ENCODE peak calls at places on chromosomes 7 and 10, in six cellular contexts. G is kidney epithelial cell; A is right lobe of liver; I is heart right ventricle; D is CD8-positive, alpha-beta T cell; P is neural progenitor cell. W is an unnamed sample.

GRCh38 chr10:131767716-131768115 is 133.1 kb upstream of the PPP2R2D start:
- DNase-seq in G (no peak), A (no peak), I (no peak), D (no peak), P (no peak), W (no peak)

GRCh38 chr10:125839176-125839575 is 15.8 kb downstream of the BCCIP start:
- DNase-seq in G (no peak), A (no peak), I (no peak), D (no peak), P (no peak), W (no peak)

GRCh38 chr10:82310839-82311238 is 435.8 kb downstream of the NRG3 start:
- DNase-seq in G (no peak), A (no peak), I (no peak), D (no peak), P (no peak), W (no peak)

GRCh38 chr10:68043030-68043429 is 32.1 kb downstream of the HERC4 start:
- DNase-seq in G (no peak), A (no peak), I (no peak), D (no peak), P (no peak), W (peak; percentile 10)

GRCh38 chr7:92643821-92644220 is 53.6 kb upstream of the FAM133B start:
- DNase-seq in G (no peak), A (no peak), I (no peak), D (no peak), P (no peak), W (no peak)

GRCh38 chr7:22765609-22766008 is 38.6 kb downstream of the IL6 start:
- DNase-seq in G (no peak), A (no peak), I (no peak), D (no peak), P (no peak), W (no peak)

GRCh38 chr10:43861966-43862751 is 213.5 kb upstream of the ZNF32 start:
- DNase-seq in G (no peak), A (peak; percentile 64), I (no peak), D (no peak), P (no peak), W (peak; percentile 74)

GRCh38 chr10:29067161-29067560 is 221.7 kb upstream of the LYZL1 start:
- DNase-seq in G (no peak), A (no peak), I (no peak), D (no peak), P (no peak), W (no peak)

GRCh38 chr10:79425074-79425532 is 20.3 kb downstream of the ZCCHC24 start:
- DNase-seq in G (no peak), A (peak; percentile 67), I (peak; percentile 10), D (no peak), P (no peak), W (no peak)

GRCh38 chr7:88635149-88635548 is 124.4 kb upstream of the ZNF804B start:
- DNase-seq in G (no peak), A (no peak), I (no peak), D (no peak), P (peak; percentile 73), W (no peak)

DNA sequence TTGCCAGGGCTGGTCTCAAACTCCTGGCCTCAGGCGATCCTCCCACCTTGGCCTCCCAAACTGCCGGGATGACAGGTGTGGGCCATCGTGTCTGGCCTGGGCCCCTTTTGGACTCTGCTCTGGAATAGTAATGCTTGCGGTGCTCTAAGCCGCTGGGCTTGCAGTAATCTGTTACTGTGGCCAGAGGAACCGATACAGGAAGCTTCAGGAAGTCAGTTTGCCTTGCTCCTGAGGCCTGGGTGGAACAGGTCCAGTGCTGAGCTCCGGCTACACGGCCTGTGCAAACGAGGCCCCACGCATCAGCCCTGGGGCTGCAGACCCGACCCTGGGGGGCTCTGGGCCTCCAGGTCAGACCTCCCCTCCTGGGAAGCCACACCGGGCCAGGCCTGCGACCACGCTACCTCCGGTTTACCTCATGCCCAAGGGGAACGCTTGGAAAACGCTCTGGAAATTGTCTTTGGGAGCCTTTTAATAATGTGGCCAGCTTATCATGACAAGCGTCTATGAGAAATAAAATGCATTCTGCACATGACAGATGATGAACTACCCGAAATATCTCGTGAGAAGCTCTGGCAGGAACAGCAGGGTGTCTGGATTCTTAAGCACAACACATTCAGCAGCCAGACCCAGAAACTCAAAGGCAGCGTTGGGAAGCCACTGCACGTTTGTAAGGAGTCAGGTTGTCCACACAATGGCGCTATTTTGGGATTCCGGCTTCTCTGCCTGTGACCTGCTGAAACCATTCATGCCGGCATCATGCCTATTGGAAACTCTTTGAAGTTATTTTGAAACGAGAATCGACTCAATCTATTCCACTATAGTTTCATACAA is 10.1 kb upstream of the ADAP1 start:
- DNase-seq in G (no peak), A (peak; percentile 24), I (peak; percentile 23), D (no peak), P (peak; percentile 82), W (no peak)
- TF ChIP-seq CTCF in G (no peak), A (no peak), I (peak; percentile 23), D (no peak), P (peak; percentile 55), W (no peak)

GRCh38 chr10:110724937-110725336 is 80.8 kb downstream of the RBM20 start:
- DNase-seq in G (no peak), A (no peak), I (no peak), D (no peak), P (no peak), W (no peak)

GRCh38 chr10:110724116-110724701 is 80.1 kb downstream of the RBM20 start:
- DNase-seq in G (no peak), A (no peak), I (no peak), D (no peak), P (no peak), W (no peak)

GRCh38 chr10:110725809-110726641 is 81.9 kb downstream of the RBM20 start:
- DNase-seq in G (no peak), A (peak; percentile 29), I (peak; percentile 34), D (no peak), P (no peak), W (no peak)

GRCh38 chr10:110721406-110722038 is 77.4 kb downstream of the RBM20 start:
- DNase-seq in G (no peak), A (no peak), I (no peak), D (no peak), P (no peak), W (no peak)

GRCh38 chr10:110723224-110723891 is 79.2 kb downstream of the RBM20 start:
- DNase-seq in G (no peak), A (no peak), I (no peak), D (no peak), P (no peak), W (no peak)
- H3K4me3 ChIP-seq in G (no peak overlapping the region), A (no peak overlapping the region), I (no peak overlapping the region), D (no peak overlapping the region), P (no peak overlapping the region), W (no peak overlapping the region)

DNA sequence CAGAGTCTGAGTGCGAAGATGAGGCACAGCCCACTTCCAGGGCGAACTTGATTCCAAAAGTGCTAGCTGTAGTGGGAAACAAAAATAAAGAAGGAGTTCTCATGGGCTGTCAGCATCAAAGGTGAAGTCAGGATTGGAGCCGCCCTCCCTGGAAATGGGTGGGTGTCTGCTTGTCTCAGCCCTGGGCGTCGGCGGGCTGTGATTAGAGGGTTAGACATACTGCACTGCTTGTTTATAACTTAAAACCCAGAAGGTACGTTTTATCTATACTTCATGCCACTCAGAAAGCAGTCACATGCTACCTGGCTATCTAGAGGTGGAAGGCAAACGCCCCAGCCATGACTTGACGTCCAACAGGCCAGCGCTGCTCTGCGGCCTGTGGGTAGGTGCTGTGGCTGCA is 108.7 kb upstream of the NPS start:
- DNase-seq in G (no peak), A (no peak), I (no peak), D (no peak), P (no peak), W (no peak)
- H3K36me3 ChIP-seq in G (peaks cover 1% of the 10 kb centered on the region), A (peaks cover 6% of the 10 kb centered on the region), I (peaks cover 83% of the 10 kb centered on the region), D (no peaks in the 10 kb centered on the region), P (no peaks in the 10 kb centered on the region), W (peaks cover 16% of the 10 kb centered on the region)

GRCh38 chr7:142377567-142377966 is 119.7 kb upstream of the PRSS58 start:
- DNase-seq in G (no peak), A (no peak), I (no peak), D (no peak), P (no peak), W (no peak)

GRCh38 chr7:142376356-142376997 is 118.6 kb upstream of the PRSS58 start:
- DNase-seq in G (no peak), A (no peak), I (no peak), D (no peak), P (no peak), W (no peak)

GRCh38 chr7:142372727-142373126 is 114.9 kb upstream of the PRSS58 start:
- DNase-seq in G (no peak), A (no peak), I (no peak), D (no peak), P (no peak), W (no peak)

GRCh38 chr7:142379445-142379844 is 121.6 kb upstream of the PRSS58 start:
- DNase-seq in G (no peak), A (no peak), I (no peak), D (no peak), P (no peak), W (no peak)

GRCh38 chr7:142375710-142376313 is 118.0 kb upstream of the PRSS58 start:
- DNase-seq in G (peak; percentile 18), A (no peak), I (no peak), D (no peak), P (peak; percentile 59), W (no peak)
- TF ChIP-seq CTCF in G (peak; percentile 60), A (no peak), I (no peak), D (no peak), P (peak; percentile 48), W (peak; percentile 27)

GRCh38 chr10:62528441-62528840 is 154.3 kb downstream of the ZNF365 start:
- DNase-seq in G (no peak), A (no peak), I (no peak), D (no peak), P (no peak), W (no peak)

GRCh38 chr10:62527019-62527827 is 153.1 kb downstream of the ZNF365 start:
- DNase-seq in G (no peak), A (no peak), I (no peak), D (peak; percentile 55), P (no peak), W (no peak)
- H3K4me3 ChIP-seq in G (no peak overlapping the region), A (no peak overlapping the region), I (no peak overlapping the region), D (peak overlapping the region; percentile 14), P (no peak overlapping the region), W (no peak overlapping the region)

DNA sequence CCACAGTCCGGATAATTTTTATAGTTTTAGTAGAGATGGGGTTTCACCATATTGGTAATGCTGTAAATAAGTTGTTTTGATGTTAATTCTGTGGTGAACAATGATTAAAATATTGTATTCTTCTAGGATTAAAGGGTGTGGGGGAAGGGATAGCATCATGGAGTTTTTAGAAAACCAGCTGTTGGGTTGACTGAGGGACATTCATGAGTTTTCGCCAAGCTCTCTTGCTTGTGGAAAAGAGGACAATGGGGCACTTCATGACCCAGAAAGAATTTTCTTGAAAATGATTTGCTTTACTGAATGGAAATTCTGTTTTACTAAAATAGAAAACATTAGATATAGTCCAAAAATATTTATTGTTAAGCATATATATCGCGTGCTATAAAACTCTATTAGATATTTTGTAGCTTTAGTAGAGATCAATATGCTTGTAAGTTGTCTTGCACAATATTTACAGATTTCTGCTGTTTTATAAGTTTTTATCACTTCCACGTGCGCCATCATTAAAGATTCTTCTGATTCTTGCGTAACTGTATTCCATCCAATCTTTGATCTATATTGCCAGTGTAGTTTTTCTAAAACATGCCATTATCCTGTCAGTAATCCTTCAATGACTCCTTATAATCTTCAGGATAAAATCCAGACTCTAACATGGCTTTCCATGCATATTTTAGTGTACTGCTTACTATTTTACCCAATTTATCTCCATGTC is 41.8 kb downstream of the LCOR start:
- DNase-seq in G (no peak), A (no peak), I (no peak), D (no peak), P (no peak), W (no peak)
- H3K36me3 ChIP-seq in G (no peaks in the 10 kb centered on the region), A (no peaks in the 10 kb centered on the region), I (no peaks in the 10 kb centered on the region), D (no peaks in the 10 kb centered on the region), P (no peaks in the 10 kb centered on the region), W (peaks cover 1% of the 10 kb centered on the region)